ENCODE peak calls at places on chromosome 2, in nine cellular contexts. J is stimulated activated CD8-positive, alpha-beta memory T cell treated with anti-CD3 and anti-CD28 coated beads, Interleukin-2, amount 100 ng/mL, for 48 hours; N is stimulated activated CD4-positive, alpha-beta T cell treated with anti-CD3 and anti-CD28 coated beads, TNF-alpha, amount 100 ng/mL, for 4 hours; H is iris pigment epithelial cell; R is non-pigmented ciliary epithelial cell; O is NCI-H1436; L is NCI-H446 treated with DMSO at 0.1 percent for 48 hours; C is fibroblast of pulmonary artery; Q is DMS 273 treated with DMSO at 0.1 percent for 48 hours. U is an unnamed sample.

GRCh38 chr2:184727813-184728212 is 129.5 kb downstream of the ZNF804A start:
- DNase-seq in O (no peak), R (no peak), C (no peak), N (no peak), L (no peak), J (no peak), Q (no peak), H (no peak), U (no peak)

GRCh38 chr2:26316041-26316440 is 29.9 kb upstream of the SELENOI start:
- DNase-seq in R (no peak), Q (no peak), N (no peak), L (no peak), H (no peak), C (no peak), J (no peak), O (no peak), U (peak)

GRCh38 chr2:84969511-84970265 is 1.3 kb upstream of the KCMF1 start:
- DNase-seq in R (no peak), N (no peak), O (no peak), H (peak), C (peak), Q (no peak), L (no peak), J (no peak), U (peak)

GRCh38 chr2:127365211-127365643 is 22.5 kb downstream of the MAP3K2 start:
- DNase-seq in O (no peak), L (no peak), J (no peak), H (no peak), Q (no peak), R (no peak), C (no peak), N (no peak), U (no peak)

GRCh38 chr2:234596696-234597575 is 100.1 kb upstream of the ARL4C start:
- DNase-seq in H (no peak), C (no peak), R (no peak), L (no peak), O (no peak), N (no peak), Q (no peak), J (no peak), U (no peak)

GRCh38 chr2:45650851-45651414 is 542 bp upstream of the PRKCE start:
- DNase-seq in L (peak), C (peak), O (peak), R (peak), Q (peak), J (peak), N (peak), H (peak), U (peak)

GRCh38 chr2:230950833-230951339 is 25.8 kb upstream of the GPR55 start:
- DNase-seq in R (no peak), L (no peak), O (no peak), H (no peak), J (no peak), C (no peak), N (no peak), Q (no peak), U (no peak)

GRCh38 chr2:131040661-131041401 is 52.4 kb downstream of the FAM168B start:
- DNase-seq in O (no peak), N (no peak), J (no peak), R (peak), C (peak), H (peak), L (no peak), Q (no peak), U (no peak)